ENCODE peak calls at places on chromosome 1, in ten cellular contexts. M is NCI-H1417; T is mesenchymal stem cell; O is tibial artery; H is T-helper 9 cell; U is aorta; X is ovary; Z is stimulated activated CD4-positive, alpha-beta T cell treated with anti-CD3 and anti-CD28 coated beads, Interleukin-4, amount 100 ng/mL, for 4 hours; B is HS-27A; Q is EL. E is an unnamed sample.

GRCh38 chr1:51519857-51520699 is 1.0 kb upstream of the EPS15 start:
- DNase-seq in T (peak; percentile 79), O (no peak), M (no peak), Z (no peak), X (no peak), B (no peak), Q (peak; percentile 76), H (no peak), U (no peak), E (no peak)

GRCh38 chr1:19033516-19033840 is 77.0 kb upstream of the IFFO2 start:
- DNase-seq in T (no peak), O (no peak), B (no peak), Q (no peak), M (no peak), Z (no peak), H (no peak), X (no peak), U (no peak), E (no peak)

GRCh38 chr1:221162352-221162751 is 283.1 kb downstream of the HLX start:
- DNase-seq in O (no peak), T (no peak), B (no peak), U (no peak), H (no peak), Q (no peak), Z (no peak), M (peak; percentile 20), X (no peak), E (no peak)

GRCh38 chr1:151024540-151025146 is 11.7 kb upstream of the BNIPL start:
- DNase-seq in Z (peak; percentile 79), M (peak; percentile 73), U (peak; percentile 90), H (peak; percentile 87), O (peak; percentile 88), B (no peak), T (peak; percentile 71), X (peak; percentile 82), Q (peak; percentile 63), E (peak; percentile 76)

GRCh38 chr1:34188418-34188817 is 11.7 kb downstream of the C1orf94 start:
- DNase-seq in Z (no peak), X (no peak), B (no peak), O (no peak), H (no peak), T (no peak), M (no peak), Q (no peak), U (no peak), E (no peak)

GRCh38 chr1:162310337-162310736 is 66.3 kb downstream of the SPATA46 start:
- DNase-seq in Q (peak; percentile 54), U (no peak), M (no peak), O (no peak), Z (no peak), H (no peak), X (no peak), T (no peak), B (no peak), E (no peak)

GRCh38 chr1:19596065-19596718 is 47.9 kb upstream of the NBL1 start:
- DNase-seq in Q (no peak), M (peak; percentile 82), X (no peak), O (no peak), B (no peak), T (no peak), U (no peak), H (no peak), Z (no peak), E (no peak)

GRCh38 chr1:190633488-190633887 is 155.8 kb upstream of the BRINP3 start:
- DNase-seq in U (no peak), B (no peak), T (no peak), Q (no peak), H (no peak), X (no peak), O (no peak), Z (no peak), M (peak; percentile 25), E (no peak)

GRCh38 chr1:244052011-244052727 is 1.1 kb downstream of the ZBTB18 start:
- DNase-seq in B (no peak), X (no peak), U (no peak), O (no peak), Q (no peak), M (peak; percentile 63), Z (no peak), T (peak; percentile 58), H (no peak), E (no peak)

GRCh38 chr1:231139659-231140650 is 21.9 kb upstream of the TRIM67 start:
- DNase-seq in T (peak; percentile 62), U (no peak), Q (peak; percentile 99), X (no peak), H (no peak), Z (no peak), M (no peak), B (peak; percentile 92), O (no peak), E (no peak)

GRCh38 chr1:161182214-161182613 is 4.9 kb upstream of the B4GALT3 start:
- DNase-seq in U (peak; percentile 35), X (no peak), Q (peak; percentile 63), B (no peak), T (no peak), Z (peak; percentile 71), O (no peak), H (no peak), M (no peak), E (no peak)

GRCh38 chr1:206415913-206416312 is 54.4 kb upstream of the IKBKE start:
- DNase-seq in X (no peak), H (no peak), M (no peak), T (no peak), O (no peak), Z (no peak), U (no peak), B (no peak), Q (no peak), E (no peak)

GRCh38 chr1:9473032-9473792 is 66.1 kb upstream of the SLC25A33 start:
- DNase-seq in U (peak; percentile 79), H (no peak), M (peak; percentile 92), T (peak; percentile 93), Z (no peak), Q (peak; percentile 95), X (peak; percentile 71), B (peak; percentile 58), O (peak; percentile 91), E (peak; percentile 59)

GRCh38 chr1:71223949-71224348 is 143.1 kb upstream of the ZRANB2 start:
- DNase-seq in B (no peak), U (no peak), O (no peak), H (no peak), Q (no peak), M (no peak), X (no peak), Z (no peak), T (no peak), E (no peak)

GRCh38 chr1:209388358-209388757 is 195.2 kb upstream of the CAMK1G start:
- DNase-seq in T (no peak), B (no peak), Z (no peak), Q (no peak), M (no peak), U (no peak), X (no peak), H (no peak), O (no peak), E (no peak)

GRCh38 chr1:24606621-24607020 is 36.5 kb upstream of the SRRM1 start:
- DNase-seq in M (no peak), O (no peak), X (no peak), U (no peak), Z (no peak), B (no peak), H (no peak), T (no peak), Q (no peak), E (no peak)

GRCh38 chr1:231557411-231557810 is 28.9 kb downstream of the TSNAX start:
- DNase-seq in O (no peak), H (no peak), T (peak; percentile 8), Z (no peak), B (no peak), M (no peak), Q (no peak), U (no peak), X (no peak), E (no peak)

GRCh38 chr1:22257286-22258275 is 114.7 kb upstream of the WNT4 start:
- DNase-seq in U (no peak), Z (no peak), B (no peak), H (no peak), M (peak; percentile 89), O (no peak), Q (no peak), X (no peak), T (peak; percentile 84), E (no peak)